ENCODE peak calls at places on chromosome 7, in five cellular contexts. U, H, J, D and F are unnamed samples.
A peak's percentile ranks its signal among the peaks of the same experiment; 100 is the strongest.

GRCh38 chr7:8295638-8296361 is 33.8 kb upstream of the ICA1 start:
- DNase-seq in U (peak; percentile 86), D (peak; percentile 81), J (peak; percentile 34), H (peak; percentile 25), F (peak; percentile 54)

GRCh38 chr7:21939136-21939857 is 6.4 kb downstream of the CDCA7L start:
- DNase-seq in J (no peak), H (no peak), U (no peak), D (peak; percentile 69), F (peak; percentile 61)

GRCh38 chr7:114087674-114088539 is 169.1 kb upstream of the PPP1R3A start:
- DNase-seq in D (no peak), H (no peak), J (no peak), U (no peak), F (no peak)

GRCh38 chr7:136869991-136870798 is 1.7 kb downstream of the CHRM2 start:
- DNase-seq in U (peak; percentile 27), D (peak; percentile 18), H (no peak), J (no peak), F (no peak)

GRCh38 chr7:111071556-111071955 is 19.4 kb upstream of the LRRN3 start:
- DNase-seq in U (no peak), D (no peak), J (no peak), H (no peak), F (no peak)

GRCh38 chr7:55513849-55514248 is 58.5 kb downstream of the VOPP1 start:
- DNase-seq in U (no peak), H (no peak), J (no peak), D (no peak), F (no peak)

GRCh38 chr7:144854839-144855424 is 19.1 kb upstream of the TPK1 start:
- DNase-seq in J (no peak), U (peak; percentile 59), D (peak; percentile 54), H (no peak), F (no peak)

GRCh38 chr7:17535776-17536175 is 237.3 kb downstream of the AHR start:
- DNase-seq in H (no peak), D (peak; percentile 54), U (peak; percentile 55), J (no peak), F (no peak)

GRCh38 chr7:156143683-156144082 is 331.4 kb upstream of the SHH start:
- DNase-seq in U (no peak), J (no peak), H (no peak), D (no peak), F (no peak)

DNA sequence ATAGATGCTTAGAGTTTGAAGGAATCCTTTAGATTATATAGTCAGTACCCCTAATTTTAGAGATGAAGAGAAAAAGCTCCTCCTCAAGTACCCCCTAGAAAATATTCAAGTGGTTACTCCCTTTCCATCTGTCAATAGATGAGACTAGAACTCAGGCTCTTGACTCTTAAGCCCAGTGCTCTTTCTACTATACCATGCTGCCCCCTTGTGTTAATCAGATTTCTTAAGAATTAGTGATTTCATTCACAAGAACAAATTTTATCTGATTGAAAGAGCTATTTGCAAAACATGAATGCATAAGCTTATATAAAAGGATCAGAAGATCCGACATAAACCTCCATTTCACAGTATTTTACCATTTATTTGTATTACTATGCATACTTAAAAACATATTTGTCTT is 179.3 kb downstream of the TFEC start:
- DNase-seq in U (peak; percentile 83), D (peak; percentile 66), H (no peak), J (no peak), F (peak; percentile 7)
- TF ChIP-seq CTCF in U (peak; percentile 43), D (peak; percentile 34), H (peak; percentile 30), J (peak; percentile 13), F (peak; percentile 32)

DNA sequence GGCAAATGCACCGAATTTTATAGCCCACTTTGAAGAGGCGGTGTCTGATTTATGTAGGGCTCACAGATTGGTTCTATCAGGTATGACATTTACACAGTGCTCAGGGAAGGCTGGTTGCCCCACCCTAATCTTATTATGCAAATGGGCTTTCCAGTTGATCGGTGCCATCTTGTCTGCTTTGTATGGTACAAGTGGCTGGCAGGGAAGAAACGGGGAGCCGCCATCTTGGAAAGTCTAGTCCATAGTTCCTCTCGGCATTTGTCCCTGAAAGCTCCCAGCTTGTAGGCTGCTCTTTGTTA is 36.6 kb downstream of the TMEM229A start:
- DNase-seq in H (no peak), J (no peak), U (no peak), D (no peak), F (no peak)
- H3K36me3 ChIP-seq in H (no peaks in the 10 kb centered on the region), J (no peaks in the 10 kb centered on the region), U (no peaks in the 10 kb centered on the region), D (no peaks in the 10 kb centered on the region), F (no peaks in the 10 kb centered on the region)

GRCh38 chr7:100156331-100157068 is 2.0 kb downstream of the TRAPPC14 start:
- DNase-seq in U (no peak), J (no peak), H (no peak), D (no peak), F (no peak)
- H3K4me3 ChIP-seq in U (no peak overlapping the region), J (no peak overlapping the region), H (no peak overlapping the region), D (no peak overlapping the region), F (no peak overlapping the region)

GRCh38 chr7:1765336-1765735 is 95.3 kb downstream of the ELFN1 start:
- DNase-seq in J (no peak), D (no peak), U (no peak), H (no peak), F (no peak)

GRCh38 chr7:1768835-1769234 is 98.8 kb downstream of the ELFN1 start:
- DNase-seq in D (no peak), J (no peak), U (no peak), H (no peak), F (no peak)

GRCh38 chr7:1769286-1770200 is 99.5 kb downstream of the ELFN1 start:
- DNase-seq in J (no peak), U (no peak), H (no peak), D (no peak), F (no peak)

GRCh38 chr7:1770331-1770730 is 100.3 kb downstream of the ELFN1 start:
- DNase-seq in D (no peak), U (no peak), J (no peak), H (no peak), F (no peak)

GRCh38 chr7:1767524-1767923 is 97.4 kb downstream of the ELFN1 start:
- DNase-seq in U (no peak), H (no peak), J (no peak), D (no peak), F (no peak)
- TF ChIP-seq CTCF in U (no peak), H (no peak), J (no peak), D (peak; percentile 9), F (no peak)

GRCh38 chr7:134444198-134444960 is 14.5 kb downstream of the AKR1B1 start:
- DNase-seq in J (no peak), U (no peak), D (no peak), H (no peak), F (no peak)
- H3K36me3 ChIP-seq in J (peaks cover 37% of the 10 kb centered on the region), U (peaks cover 30% of the 10 kb centered on the region), D (peaks cover 13% of the 10 kb centered on the region), H (peaks cover 34% of the 10 kb centered on the region), F (no peaks in the 10 kb centered on the region)

GRCh38 chr7:4770886-4771285 is 4.5 kb upstream of the AP5Z1 start:
- DNase-seq in H (no peak), U (no peak), J (no peak), D (no peak), F (no peak)

GRCh38 chr7:4771737-4772136 is 3.7 kb upstream of the AP5Z1 start:
- DNase-seq in H (no peak), J (no peak), D (no peak), U (no peak), F (no peak)

GRCh38 chr7:4766666-4767530 is 8.5 kb upstream of the AP5Z1 start:
- DNase-seq in H (no peak), D (no peak), U (no peak), J (no peak), F (no peak)

GRCh38 chr7:4769753-4770152 is 5.7 kb upstream of the AP5Z1 start:
- DNase-seq in H (no peak), D (peak; percentile 60), J (no peak), U (peak; percentile 17), F (no peak)

DNA sequence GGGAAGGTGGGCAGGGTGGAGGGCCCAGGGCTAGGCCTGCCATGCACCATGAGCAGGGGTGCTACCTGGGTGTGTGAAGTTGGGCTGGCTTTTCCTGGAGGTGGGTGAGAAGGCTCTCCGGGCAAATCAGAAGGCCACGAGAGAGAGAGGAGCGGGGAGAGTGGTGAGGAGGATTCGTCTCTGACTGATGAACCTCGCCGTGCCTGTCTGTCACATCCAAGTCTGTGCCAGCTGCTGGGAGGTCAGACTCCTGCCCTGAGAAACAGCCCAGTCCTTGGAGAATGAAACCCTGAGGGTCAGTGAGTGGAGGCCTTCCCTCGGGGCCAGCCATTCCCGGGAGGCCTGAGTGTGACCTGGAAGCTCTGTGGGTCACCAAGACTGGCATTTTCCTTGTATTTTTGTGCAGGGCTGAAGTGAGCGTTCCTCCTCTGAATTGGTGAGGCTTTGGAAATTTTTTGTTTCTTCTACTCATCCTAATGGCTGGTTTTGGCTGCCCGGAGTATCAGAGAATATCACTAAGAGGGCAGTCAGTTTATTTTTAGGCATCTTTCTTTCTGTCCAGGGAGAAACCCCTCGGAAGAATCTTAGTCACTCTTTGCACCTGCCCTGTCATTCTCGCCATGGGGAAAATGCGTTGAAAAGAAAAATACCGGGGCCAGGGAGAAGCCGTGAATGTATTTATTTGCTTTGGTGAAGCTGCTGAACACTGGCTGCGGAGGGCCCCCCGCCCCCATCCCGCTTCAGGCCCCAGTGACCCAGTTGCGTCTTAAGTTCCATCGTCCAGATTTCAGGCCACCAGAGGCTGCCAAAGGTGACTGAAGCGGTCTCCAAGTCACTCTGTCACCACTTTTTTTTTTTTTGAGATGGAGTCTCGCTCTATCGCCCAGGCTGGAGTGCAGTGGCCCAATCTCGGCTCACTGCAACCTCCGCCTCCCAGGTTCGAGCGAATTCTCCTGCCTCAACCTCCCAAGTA is 6.5 kb upstream of the AP5Z1 start:
- DNase-seq in H (no peak), U (no peak), D (no peak), J (no peak), F (no peak)
- H3K4me3 ChIP-seq in H (no peak overlapping the region), U (no peak overlapping the region), D (no peak overlapping the region), J (no peak overlapping the region), F (no peak overlapping the region)

GRCh38 chr7:43034535-43035002 is 77.9 kb upstream of the HECW1 start:
- DNase-seq in J (no peak), H (no peak), D (no peak), U (no peak), F (no peak)
- TF ChIP-seq CTCF in J (no peak), H (no peak), D (no peak), U (no peak), F (no peak)

DNA sequence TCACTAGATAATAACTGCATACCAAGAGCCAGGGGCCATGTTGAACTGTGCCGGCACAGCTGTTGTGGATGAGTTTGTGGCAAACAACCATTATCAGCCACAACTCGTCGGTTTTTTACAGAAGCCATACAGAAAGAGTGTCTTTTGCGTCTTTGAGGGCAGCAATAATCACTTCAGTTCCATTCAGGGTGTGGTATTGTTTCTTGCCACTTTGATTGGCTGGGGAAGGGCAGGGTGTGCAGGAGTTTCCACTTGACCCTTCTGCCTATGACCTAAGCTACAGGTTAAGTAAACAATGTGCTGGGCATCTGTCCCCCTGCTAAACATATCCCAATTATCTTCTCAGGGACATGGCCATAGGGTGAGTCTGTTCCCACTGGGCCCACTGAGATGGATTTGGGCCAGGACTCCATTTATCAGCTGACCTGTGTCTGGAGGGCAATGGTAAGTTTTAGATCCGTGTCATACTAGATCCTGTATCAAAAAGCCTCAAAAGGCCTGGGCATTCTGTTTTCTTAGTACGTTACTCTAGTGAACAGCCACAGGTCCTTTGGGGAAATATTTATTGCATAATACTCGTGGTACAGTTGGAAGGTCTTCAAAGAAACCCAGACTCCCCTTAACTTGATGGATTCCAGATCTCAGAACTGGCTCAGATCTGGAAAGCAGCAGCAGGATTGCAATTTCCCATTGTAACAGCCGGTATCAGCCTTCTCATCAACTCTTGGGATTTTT is 15.9 kb downstream of the ZNF3 start:
- DNase-seq in D (peak; percentile 95), H (no peak), J (peak; percentile 46), U (peak; percentile 91), F (no peak)
- H3K36me3 ChIP-seq in D (peaks cover 23% of the 10 kb centered on the region), H (peaks cover 17% of the 10 kb centered on the region), J (peaks cover 9% of the 10 kb centered on the region), U (peaks cover 9% of the 10 kb centered on the region), F (peaks cover 1% of the 10 kb centered on the region)